ENCODE peak calls at places on chromosomes 6 and 20, in seven cellular contexts. One of them, this sample, is unnamed.

GRCh38 chr6:152206072-152206818 is 398.8 kb downstream of the ESR1 start:
- DNase-seq in mesendoderm: peak
- DNase-seq in mesenchymal stem cell: peak
- DNase-seq in H9: peak
- DNase-seq in H1: peak
- DNase-seq in neuronal stem cell: no peak
- DNase-seq in trophoblast cell: peak
- DNase-seq in this sample: peak

GRCh38 chr6:163529605-163530004 is 115.1 kb downstream of the QKI start:
- DNase-seq in mesendoderm: no peak
- DNase-seq in mesenchymal stem cell: peak
- DNase-seq in H9: no peak
- DNase-seq in H1: no peak
- DNase-seq in neuronal stem cell: no peak
- DNase-seq in trophoblast cell: no peak
- DNase-seq in this sample: peak

GRCh38 chr6:46138281-46138680 is 8.5 kb downstream of the ENPP4 start:
- DNase-seq in mesendoderm: no peak
- DNase-seq in mesenchymal stem cell: no peak
- DNase-seq in H9: no peak
- DNase-seq in H1: no peak
- DNase-seq in neuronal stem cell: no peak
- DNase-seq in trophoblast cell: no peak
- DNase-seq in this sample: no peak

GRCh38 chr20:61436268-61436667 is 184.2 kb downstream of the CDH4 start:
- DNase-seq in mesendoderm: peak
- DNase-seq in mesenchymal stem cell: peak
- DNase-seq in H9: no peak
- DNase-seq in H1: no peak
- DNase-seq in neuronal stem cell: no peak
- DNase-seq in trophoblast cell: no peak
- DNase-seq in this sample: peak

GRCh38 chr6:166826264-166826663 is 130.1 kb downstream of the RNASET2 start:
- DNase-seq in mesendoderm: no peak
- DNase-seq in mesenchymal stem cell: no peak
- DNase-seq in H9: no peak
- DNase-seq in H1: no peak
- DNase-seq in neuronal stem cell: no peak
- DNase-seq in trophoblast cell: no peak
- DNase-seq in this sample: no peak

GRCh38 chr20:1718604-1719384 is 61.2 kb upstream of the SIRPG start:
- DNase-seq in mesendoderm: no peak
- DNase-seq in mesenchymal stem cell: no peak
- DNase-seq in H9: no peak
- DNase-seq in H1: no peak
- DNase-seq in neuronal stem cell: no peak
- DNase-seq in trophoblast cell: peak
- DNase-seq in this sample: peak

GRCh38 chr6:46932941-46933340 is 11.2 kb upstream of the ADGRF5 start:
- DNase-seq in mesendoderm: no peak
- DNase-seq in mesenchymal stem cell: peak
- DNase-seq in H9: no peak
- DNase-seq in H1: no peak
- DNase-seq in neuronal stem cell: no peak
- DNase-seq in trophoblast cell: no peak
- DNase-seq in this sample: no peak

GRCh38 chr20:57389695-57390603 is 1.2 kb upstream of the RBM38 start:
- DNase-seq in mesendoderm: peak
- DNase-seq in mesenchymal stem cell: no peak
- DNase-seq in H9: peak
- DNase-seq in H1: no peak
- DNase-seq in neuronal stem cell: peak
- DNase-seq in trophoblast cell: no peak
- DNase-seq in this sample: no peak

GRCh38 chr6:52787917-52788316 is 15.7 kb downstream of the GSTA1 start:
- DNase-seq in mesendoderm: no peak
- DNase-seq in mesenchymal stem cell: no peak
- DNase-seq in H9: no peak
- DNase-seq in H1: no peak
- DNase-seq in neuronal stem cell: no peak
- DNase-seq in trophoblast cell: no peak
- DNase-seq in this sample: no peak

GRCh38 chr6:3727036-3727435 is 24.5 kb downstream of the PXDC1 start:
- DNase-seq in mesendoderm: no peak
- DNase-seq in mesenchymal stem cell: no peak
- DNase-seq in H9: no peak
- DNase-seq in H1: no peak
- DNase-seq in neuronal stem cell: no peak
- DNase-seq in trophoblast cell: no peak
- DNase-seq in this sample: no peak

GRCh38 chr6:121691126-121691540 is 255.7 kb downstream of the GJA1 start:
- DNase-seq in mesendoderm: no peak
- DNase-seq in mesenchymal stem cell: no peak
- DNase-seq in H9: no peak
- DNase-seq in H1: no peak
- DNase-seq in neuronal stem cell: no peak
- DNase-seq in trophoblast cell: peak
- DNase-seq in this sample: peak

GRCh38 chr6:131949909-131950766 is 1.0 kb downstream of the CCN2 start:
- DNase-seq in mesendoderm: peak
- DNase-seq in mesenchymal stem cell: peak
- DNase-seq in H9: peak
- DNase-seq in H1: no peak
- DNase-seq in neuronal stem cell: peak
- DNase-seq in trophoblast cell: peak
- DNase-seq in this sample: peak

GRCh38 chr6:156773935-156774871 is 3.0 kb upstream of the ARID1B start:
- DNase-seq in mesendoderm: no peak
- DNase-seq in mesenchymal stem cell: no peak
- DNase-seq in H9: no peak
- DNase-seq in H1: no peak
- DNase-seq in neuronal stem cell: no peak
- DNase-seq in trophoblast cell: no peak
- DNase-seq in this sample: no peak

GRCh38 chr6:136967874-136968752 is 46.0 kb downstream of the SLC35D3 start:
- DNase-seq in mesendoderm: peak
- DNase-seq in mesenchymal stem cell: peak
- DNase-seq in H9: peak
- DNase-seq in H1: peak
- DNase-seq in neuronal stem cell: peak
- DNase-seq in trophoblast cell: peak
- DNase-seq in this sample: peak

GRCh38 chr6:116847234-116847633 is 18.4 kb upstream of the GPRC6A start:
- DNase-seq in mesendoderm: peak
- DNase-seq in mesenchymal stem cell: peak
- DNase-seq in H9: no peak
- DNase-seq in H1: no peak
- DNase-seq in neuronal stem cell: no peak
- DNase-seq in trophoblast cell: no peak
- DNase-seq in this sample: peak

GRCh38 chr20:58406422-58407001 is 17.5 kb downstream of the VAPB start:
- DNase-seq in mesendoderm: no peak
- DNase-seq in mesenchymal stem cell: peak
- DNase-seq in H9: no peak
- DNase-seq in H1: no peak
- DNase-seq in neuronal stem cell: no peak
- DNase-seq in trophoblast cell: no peak
- DNase-seq in this sample: peak

GRCh38 chr6:149727793-149728498 is 10.0 kb upstream of the LATS1 start:
- DNase-seq in mesendoderm: no peak
- DNase-seq in mesenchymal stem cell: no peak
- DNase-seq in H9: no peak
- DNase-seq in H1: no peak
- DNase-seq in neuronal stem cell: no peak
- DNase-seq in trophoblast cell: no peak
- DNase-seq in this sample: no peak

GRCh38 chr6:105851181-105851580 is 235.0 kb upstream of the PRDM1 start:
- DNase-seq in mesendoderm: peak
- DNase-seq in mesenchymal stem cell: no peak
- DNase-seq in H9: peak
- DNase-seq in H1: no peak
- DNase-seq in neuronal stem cell: peak
- DNase-seq in trophoblast cell: no peak
- DNase-seq in this sample: peak

GRCh38 chr6:62217866-62218265 is 68.2 kb downstream of the KHDRBS2 start:
- DNase-seq in mesendoderm: peak
- DNase-seq in mesenchymal stem cell: no peak
- DNase-seq in H9: no peak
- DNase-seq in H1: no peak
- DNase-seq in neuronal stem cell: no peak
- DNase-seq in trophoblast cell: no peak
- DNase-seq in this sample: no peak

GRCh38 chr6:116779569-116780164 is 14.1 kb upstream of the FAM162B start:
- DNase-seq in mesendoderm: peak
- DNase-seq in mesenchymal stem cell: peak
- DNase-seq in H9: no peak
- DNase-seq in H1: no peak
- DNase-seq in neuronal stem cell: peak
- DNase-seq in trophoblast cell: no peak
- DNase-seq in this sample: peak

DNA sequence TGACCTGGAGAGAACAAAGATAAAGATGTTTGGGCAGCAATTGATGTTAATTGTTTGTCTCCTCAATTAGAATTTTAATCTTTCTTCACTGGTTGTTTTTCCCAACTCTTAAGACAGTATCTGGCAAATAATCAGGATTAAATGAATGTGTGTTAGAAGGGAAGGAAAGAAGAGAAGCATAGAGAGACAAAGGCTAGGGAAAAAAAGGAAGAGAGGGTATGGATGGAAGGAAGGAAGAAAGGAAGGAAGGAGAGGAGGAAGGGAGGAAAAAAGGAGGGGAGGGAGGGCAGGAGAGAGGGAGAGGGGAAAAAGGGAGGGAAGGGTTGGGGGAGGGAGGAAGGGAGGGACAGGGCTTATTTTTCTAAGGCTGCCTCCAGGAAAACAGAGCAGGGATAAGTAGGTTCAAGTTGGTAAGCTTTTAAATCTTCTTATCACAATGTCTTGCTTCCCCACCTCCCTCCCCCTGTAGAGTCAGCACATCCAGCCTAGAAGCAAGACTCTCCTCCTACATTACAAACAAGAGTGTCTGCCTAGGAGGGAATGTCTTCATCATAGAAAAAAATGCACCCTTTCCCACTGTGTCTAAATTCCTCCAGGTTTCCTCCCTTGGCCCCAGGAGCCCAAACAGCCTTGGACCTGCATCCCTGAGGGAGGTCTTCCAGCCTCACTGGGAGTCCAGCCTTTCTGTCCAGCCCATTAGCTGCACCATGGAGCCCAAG is 447.8 kb upstream of the JARID2 start:
- DNase-seq in mesendoderm: peak
- DNase-seq in mesenchymal stem cell: no peak
- DNase-seq in H9: no peak
- DNase-seq in H1: no peak
- DNase-seq in neuronal stem cell: no peak
- DNase-seq in trophoblast cell: no peak
- DNase-seq in this sample: no peak
- H3K4ac ChIP-seq in mesendoderm: no peak
- H3K4ac ChIP-seq in mesenchymal stem cell: no peak
- H3K4ac ChIP-seq in H9: no peak
- H3K4ac ChIP-seq in H1: peak
- H3K4ac ChIP-seq in neuronal stem cell: no peak
- H3K4ac ChIP-seq in trophoblast cell: no peak
- H3K4ac ChIP-seq in this sample: peak

DNA sequence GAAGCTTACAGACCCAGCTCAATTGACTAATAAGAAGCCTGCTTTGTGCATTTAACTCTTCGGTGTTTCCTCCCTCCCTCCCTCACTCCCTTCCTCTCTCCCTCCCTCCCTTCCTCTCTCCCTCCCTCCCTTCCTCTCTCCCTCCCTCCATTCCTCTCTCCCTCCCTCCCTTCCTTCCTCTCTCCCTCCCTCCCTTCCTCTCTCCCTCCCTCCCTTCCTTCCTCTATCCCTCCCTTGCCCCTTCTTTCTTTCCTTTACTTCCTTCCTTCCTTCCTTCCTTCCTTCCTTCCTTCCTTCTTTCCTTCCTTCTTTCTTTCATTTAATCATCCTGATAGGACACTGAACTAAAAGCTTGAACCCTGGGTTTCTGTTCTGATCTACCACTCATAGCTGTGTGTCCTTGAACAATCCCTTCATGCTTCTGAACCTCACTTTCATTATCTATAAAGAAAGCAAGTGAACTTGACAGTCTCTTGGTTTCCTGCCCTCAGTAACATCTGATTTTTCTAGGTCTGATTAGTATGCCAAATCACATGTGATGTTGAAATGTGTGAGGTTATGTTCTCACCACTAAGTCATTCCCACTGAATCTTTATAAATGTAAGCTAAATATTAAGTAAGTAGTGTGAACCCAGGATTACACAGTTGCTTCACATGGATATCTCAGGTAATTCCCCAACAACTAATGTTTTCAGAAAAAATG is 132.3 kb upstream of the BMP2 start:
- DNase-seq in mesendoderm: no peak
- DNase-seq in mesenchymal stem cell: peak
- DNase-seq in H9: no peak
- DNase-seq in H1: no peak
- DNase-seq in neuronal stem cell: no peak
- DNase-seq in trophoblast cell: no peak
- DNase-seq in this sample: no peak
- H3K4ac ChIP-seq in mesendoderm: no peak
- H3K4ac ChIP-seq in mesenchymal stem cell: no peak
- H3K4ac ChIP-seq in H9: no peak
- H3K4ac ChIP-seq in H1: no peak
- H3K4ac ChIP-seq in neuronal stem cell: no peak
- H3K4ac ChIP-seq in trophoblast cell: no peak
- H3K4ac ChIP-seq in this sample: no peak

GRCh38 chr6:53929340-53930120 is 134.7 kb downstream of the LRRC1 start:
- DNase-seq in mesendoderm: no peak
- DNase-seq in mesenchymal stem cell: no peak
- DNase-seq in H9: no peak
- DNase-seq in H1: no peak
- DNase-seq in neuronal stem cell: no peak
- DNase-seq in trophoblast cell: no peak
- DNase-seq in this sample: no peak
- H3K4ac ChIP-seq in mesendoderm: no peak
- H3K4ac ChIP-seq in mesenchymal stem cell: no peak
- H3K4ac ChIP-seq in H9: no peak
- H3K4ac ChIP-seq in H1: no peak
- H3K4ac ChIP-seq in neuronal stem cell: no peak
- H3K4ac ChIP-seq in trophoblast cell: peak
- H3K4ac ChIP-seq in this sample: no peak

DNA sequence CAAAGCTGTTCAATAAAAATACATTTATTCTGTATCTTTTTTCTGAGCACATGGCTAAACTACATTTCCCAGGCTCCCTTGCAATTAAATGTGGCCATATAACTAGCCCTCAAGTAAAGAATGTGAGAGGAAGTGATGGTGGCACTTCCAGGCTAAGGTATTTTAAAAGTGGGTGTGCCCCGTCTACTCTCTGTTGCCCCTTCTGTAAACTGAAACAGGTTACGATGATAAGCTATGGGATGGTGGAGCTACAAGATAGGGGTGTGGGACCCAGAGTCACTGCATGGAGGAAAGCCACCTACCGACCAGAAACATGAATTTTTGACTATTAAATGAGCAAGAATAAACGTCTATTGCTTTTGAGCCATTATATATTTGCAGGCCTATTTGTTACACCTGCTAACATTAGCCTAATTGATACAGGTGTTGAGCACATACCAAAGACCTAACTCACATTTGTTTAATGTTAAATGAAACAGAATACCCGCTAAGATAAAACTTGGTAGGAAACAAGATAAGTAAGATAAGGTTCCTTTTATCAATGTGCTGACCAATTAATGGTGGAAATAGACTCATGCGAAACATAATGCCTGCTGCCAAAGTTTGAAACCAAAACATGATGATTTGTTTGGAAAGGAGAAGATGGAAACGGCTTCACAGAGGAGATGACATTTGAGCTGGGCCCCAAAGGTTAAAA is 3.0 kb downstream of the FYN start:
- DNase-seq in mesendoderm: peak
- DNase-seq in mesenchymal stem cell: no peak
- DNase-seq in H9: no peak
- DNase-seq in H1: no peak
- DNase-seq in neuronal stem cell: no peak
- DNase-seq in trophoblast cell: no peak
- DNase-seq in this sample: no peak
- H3K4ac ChIP-seq in mesendoderm: no peak
- H3K4ac ChIP-seq in mesenchymal stem cell: no peak
- H3K4ac ChIP-seq in H9: no peak
- H3K4ac ChIP-seq in H1: no peak
- H3K4ac ChIP-seq in neuronal stem cell: no peak
- H3K4ac ChIP-seq in trophoblast cell: no peak
- H3K4ac ChIP-seq in this sample: no peak

This sample was measured in IMR-90.